ENCODE peak calls at places on chromosomes 13 and 19, in six cellular contexts. E, C, S, Y, D and Z are unnamed samples.
A peak's percentile ranks its signal among the peaks of the same experiment; 100 is the strongest.

GRCh38 chr13:19069684-19070397 is 111.8 kb downstream of the TUBA3C start:
- DNase-seq in E (no peak), C (no peak), S (peak; percentile 71), Y (no peak), D (no peak), Z (no peak)

GRCh38 chr13:81639984-81640582 is 1299.2 kb upstream of the SPRY2 start:
- DNase-seq in E (peak; percentile 12), C (no peak), S (no peak), Y (no peak), D (no peak), Z (peak; percentile 8)

GRCh38 chr13:40377783-40378182 is 288.7 kb downstream of the FOXO1 start:
- DNase-seq in E (no peak), C (no peak), S (peak; percentile 72), Y (no peak), D (no peak), Z (no peak)

GRCh38 chr13:97582170-97582569 is 148.2 kb downstream of the RAP2A start:
- DNase-seq in E (no peak), C (no peak), S (no peak), Y (no peak), D (no peak), Z (no peak)

GRCh38 chr19:20612711-20613316 is 47.2 kb upstream of the ZNF737 start:
- DNase-seq in E (no peak), C (no peak), S (no peak), Y (peak; percentile 20), D (no peak), Z (no peak)

GRCh38 chr19:45440873-45441654 is 17.3 kb upstream of the ERCC1 start:
- DNase-seq in E (no peak), C (no peak), S (no peak), Y (no peak), D (no peak), Z (no peak)

GRCh38 chr13:51927129-51927528 is 65.4 kb downstream of the CCDC70 start:
- DNase-seq in E (no peak), C (no peak), S (no peak), Y (no peak), D (no peak), Z (no peak)

GRCh38 chr13:90717451-90717936 is 630.0 kb upstream of the MIR17HG start:
- DNase-seq in E (peak; percentile 19), C (no peak), S (no peak), Y (no peak), D (no peak), Z (peak; percentile 15)

GRCh38 chr19:10593148-10593547 is 6.0 kb upstream of the AP1M2 start:
- DNase-seq in E (no peak), C (no peak), S (no peak), Y (no peak), D (no peak), Z (no peak)

DNA sequence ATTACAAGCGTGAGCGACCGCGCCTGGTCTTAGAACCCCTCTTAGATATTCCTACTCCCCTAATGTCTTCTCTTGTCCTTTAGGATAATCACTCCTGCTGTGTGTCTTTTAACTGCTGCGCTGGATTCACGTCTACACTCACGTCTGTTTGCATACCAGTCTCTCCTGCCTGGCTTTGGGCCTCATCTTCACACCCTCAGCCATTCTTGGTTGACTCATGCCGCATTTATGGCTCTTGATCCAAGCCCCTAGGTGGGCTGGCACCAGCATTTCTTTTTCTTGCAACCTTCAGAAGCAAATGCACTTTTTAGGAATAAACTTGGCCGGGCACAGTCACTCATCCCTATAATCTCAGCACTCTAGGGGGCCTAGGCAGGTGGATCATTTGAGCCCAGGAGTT is 22.7 kb downstream of the MYO9B start:
- DNase-seq in E (no peak), C (no peak), S (no peak), Y (no peak), D (no peak), Z (no peak)
- TF ChIP-seq POLR2A in E (no peak), C (no peak), S (no peak), Y (no peak), D (no peak), Z (no peak)

DNA sequence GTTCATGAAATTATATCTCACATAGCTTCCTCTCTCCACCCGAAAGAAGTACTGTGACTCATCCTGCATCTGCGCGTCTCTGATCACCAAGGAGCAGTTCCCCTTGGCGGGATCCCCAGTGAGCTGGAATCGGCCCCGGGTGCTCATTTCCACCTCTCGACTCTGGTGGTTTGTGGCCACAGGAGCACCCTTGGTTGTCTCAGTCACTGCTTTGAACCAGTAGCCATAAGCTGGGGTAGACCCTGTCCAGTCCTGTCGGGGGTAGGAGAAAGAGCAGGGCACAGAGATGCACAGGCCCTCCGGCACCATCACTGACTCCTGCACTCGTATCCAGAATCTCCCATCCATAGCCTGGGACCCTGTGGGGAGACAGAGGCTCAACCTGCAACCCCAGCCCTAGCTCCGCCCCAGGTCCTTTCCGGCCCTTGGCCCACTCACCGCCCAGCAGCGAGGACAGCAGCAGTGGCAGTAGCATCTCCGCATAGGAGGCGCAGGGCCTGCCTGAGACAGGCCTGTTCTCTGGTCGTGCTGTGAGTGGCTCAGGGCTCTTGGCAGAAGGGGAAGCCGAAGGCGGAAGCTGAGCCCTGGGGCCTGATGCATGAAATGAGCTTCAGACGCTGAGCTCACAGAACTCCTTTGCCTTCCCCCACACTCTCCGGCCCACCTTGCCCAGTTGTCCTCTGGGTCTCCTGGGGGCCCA is at the start of gene SIGLEC10:
- DNase-seq in E (peak; percentile 59), C (peak; percentile 37), S (no peak), Y (no peak), D (peak; percentile 47), Z (peak; percentile 22)
- TF ChIP-seq POLR2A in E (no peak), C (no peak), S (no peak), Y (no peak), D (no peak), Z (no peak)

GRCh38 chr19:3545669-3546034 is 6.7 kb downstream of the TEKTIP1 start:
- DNase-seq in E (no peak), C (no peak), S (no peak), Y (no peak), D (no peak), Z (no peak)

GRCh38 chr19:3546119-3546518 is 7.1 kb downstream of the TEKTIP1 start:
- DNase-seq in E (no peak), C (peak; percentile 45), S (no peak), Y (no peak), D (no peak), Z (no peak)

GRCh38 chr19:3548594-3548993 is 8.8 kb downstream of the MFSD12 start:
- DNase-seq in E (peak; percentile 56), C (no peak), S (no peak), Y (no peak), D (no peak), Z (no peak)

GRCh38 chr19:3547767-3548282 is 8.9 kb downstream of the TEKTIP1 start:
- DNase-seq in E (no peak), C (no peak), S (no peak), Y (no peak), D (no peak), Z (no peak)

GRCh38 chr19:3547301-3547731 is 8.3 kb downstream of the TEKTIP1 start:
- DNase-seq in E (no peak), C (no peak), S (no peak), Y (no peak), D (no peak), Z (no peak)
- TF ChIP-seq POLR2A in E (no peak), C (no peak), S (no peak), Y (no peak), D (no peak), Z (no peak)

GRCh38 chr19:35334064-35334753 is 5.2 kb downstream of the CD22 start:
- DNase-seq in E (no peak), C (no peak), S (no peak), Y (no peak), D (no peak), Z (no peak)

GRCh38 chr19:35337984-35338296 is 9.0 kb downstream of the CD22 start:
- DNase-seq in E (no peak), C (no peak), S (no peak), Y (no peak), D (no peak), Z (no peak)

GRCh38 chr19:35332817-35333216 is 3.8 kb downstream of the CD22 start:
- DNase-seq in E (no peak), C (no peak), S (no peak), Y (no peak), D (no peak), Z (no peak)

GRCh38 chr19:35337081-35337983 is 8.3 kb downstream of the CD22 start:
- DNase-seq in E (no peak), C (no peak), S (no peak), Y (no peak), D (no peak), Z (no peak)

DNA sequence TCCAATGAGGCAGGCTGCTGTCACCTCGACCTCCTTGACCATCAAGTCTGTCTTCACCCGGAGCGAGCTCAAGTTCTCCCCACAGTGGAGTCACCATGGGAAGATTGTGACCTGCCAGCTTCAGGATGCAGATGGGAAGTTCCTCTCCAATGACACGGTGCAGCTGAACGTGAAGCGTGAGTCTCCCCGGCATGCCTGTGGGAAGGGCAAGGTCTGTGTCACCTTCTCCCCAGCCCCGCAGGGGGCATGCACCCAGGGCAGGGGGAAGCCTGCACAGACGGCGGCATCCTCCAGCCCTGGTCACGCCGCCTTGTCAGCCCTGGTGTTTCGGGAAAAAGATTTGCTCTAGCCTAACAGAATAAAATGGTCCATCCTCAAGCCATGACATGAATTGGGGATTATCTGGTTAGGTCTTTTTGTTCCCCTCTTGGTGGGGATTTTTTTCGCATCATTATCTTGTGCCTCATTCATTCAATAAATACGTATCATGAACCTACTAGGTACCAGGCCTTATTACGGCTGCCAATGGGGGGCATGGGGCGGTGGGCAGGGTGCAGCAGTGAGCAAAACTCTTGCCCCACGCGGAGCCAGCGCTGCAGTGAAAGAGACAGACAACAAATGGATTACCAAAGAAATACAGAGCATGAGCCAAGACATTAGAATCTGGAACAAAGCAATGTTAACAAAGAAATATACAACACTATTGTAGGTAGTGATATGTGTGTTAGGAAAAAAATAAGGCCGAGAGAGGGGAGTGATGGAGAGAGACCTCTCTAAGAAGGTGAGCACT is 7.4 kb downstream of the CD22 start:
- DNase-seq in E (no peak), C (no peak), S (no peak), Y (no peak), D (no peak), Z (no peak)
- TF ChIP-seq POLR2A in E (no peak), C (no peak), S (no peak), Y (no peak), D (no peak), Z (no peak)

GRCh38 chr19:51367565-51368365 is 1.0 kb downstream of the CLDND2 start:
- DNase-seq in E (peak; percentile 99), C (peak; percentile 99), S (peak; percentile 99), Y (peak; percentile 100), D (peak; percentile 100), Z (peak; percentile 77)
- TF ChIP-seq POLR2A in E (no peak), C (no peak), S (peak; percentile 42), Y (no peak), D (no peak), Z (peak; percentile 83)

DNA sequence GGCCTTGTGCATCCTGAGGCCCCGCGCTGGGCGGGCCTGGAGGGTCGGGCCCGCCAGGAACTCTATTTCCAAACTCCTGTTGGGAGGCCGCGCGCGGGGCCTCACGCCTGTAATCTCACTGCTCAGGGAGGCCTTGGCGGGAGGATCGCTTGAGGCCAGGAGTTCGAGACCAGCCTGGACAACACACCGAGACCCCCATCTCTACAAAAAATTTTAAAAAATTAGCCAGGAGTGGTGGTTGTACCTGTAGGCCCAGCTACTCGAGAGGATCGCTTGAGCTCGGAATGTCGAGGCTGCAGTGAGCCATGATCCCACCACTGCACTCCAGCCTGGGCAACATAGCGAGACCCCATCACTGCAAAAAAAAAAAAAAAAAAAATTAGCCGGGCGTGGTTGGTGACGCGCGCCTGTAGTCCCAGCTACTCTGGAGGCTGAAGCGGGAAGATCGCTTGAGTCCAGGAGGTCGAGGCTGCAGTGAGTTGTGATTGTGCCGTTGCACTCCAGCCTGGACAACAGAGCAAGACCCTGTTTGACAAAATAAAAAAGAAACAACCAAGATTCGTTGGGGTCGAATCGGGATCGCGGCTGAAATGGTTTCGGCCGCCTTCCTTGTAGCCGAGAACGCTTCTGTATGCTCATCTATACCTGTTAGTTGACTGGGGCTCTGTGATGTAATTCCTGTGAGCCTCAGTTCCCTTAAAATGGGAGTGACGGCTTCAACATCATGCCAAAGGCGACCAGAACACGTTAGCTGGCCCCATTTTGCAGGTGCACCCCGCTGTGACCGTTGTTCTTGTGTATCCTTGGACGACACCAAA is 636 bp downstream of the SF3A2 start:
- DNase-seq in E (no peak), C (no peak), S (no peak), Y (no peak), D (no peak), Z (no peak)
- TF ChIP-seq POLR2A in E (no peak), C (no peak), S (no peak), Y (no peak), D (no peak), Z (no peak)